ENCODE peak calls at places on chromosomes 16 and 17, in nine cellular contexts. A is GM10248, E is COR-L47, O is GM23248, T is HEK293T, B is mucosa of gallbladder, J is coronary artery, M is HS-27A, V is skeletal muscle cell. Q is an unnamed sample.

GRCh38 chr17:49223517-49224197 is 6.9 kb downstream of the PHOSPHO1 start:
- DNase-seq in T (peak), A (peak), J (no peak), B (no peak), O (peak), E (no peak), V (no peak), M (no peak), Q (peak)

GRCh38 chr17:49387374-49388289 is 25.6 kb upstream of the ZNF652 start:
- DNase-seq in M (no peak), J (no peak), O (no peak), B (no peak), T (no peak), A (no peak), V (no peak), E (no peak), Q (no peak)

GRCh38 chr16:70271696-70272095 is 17.6 kb downstream of the AARS1 start:
- DNase-seq in B (no peak), J (no peak), T (no peak), A (no peak), V (no peak), O (no peak), M (no peak), E (no peak), Q (no peak)

GRCh38 chr17:44792276-44792675 is 33.5 kb downstream of the ADAM11 start:
- DNase-seq in J (peak), E (no peak), T (no peak), O (peak), V (no peak), M (no peak), A (no peak), B (no peak), Q (no peak)

GRCh38 chr17:4542726-4543191 is 12.4 kb downstream of the MYBBP1A start:
- DNase-seq in M (no peak), A (no peak), T (no peak), E (no peak), J (no peak), O (no peak), B (no peak), V (no peak), Q (no peak)

GRCh38 chr17:79075861-79076406 is 1.3 kb downstream of the ENGASE start:
- DNase-seq in V (no peak), O (no peak), T (no peak), M (no peak), E (no peak), J (no peak), A (no peak), B (no peak), Q (no peak)

GRCh38 chr16:84724619-84725307 is 25.0 kb downstream of the USP10 start:
- DNase-seq in M (no peak), V (no peak), J (no peak), B (no peak), T (no peak), E (no peak), O (peak), A (peak), Q (no peak)

GRCh38 chr17:76633628-76634328 is 9.8 kb downstream of the ST6GALNAC1 start:
- DNase-seq in B (no peak), O (no peak), A (no peak), M (no peak), E (no peak), T (no peak), J (no peak), V (no peak), Q (no peak)

GRCh38 chr16:88769617-88770458 is 15.2 kb downstream of the PIEZO1 start:
- DNase-seq in O (peak), M (no peak), A (peak), E (no peak), J (no peak), T (peak), V (no peak), B (no peak), Q (peak)

GRCh38 chr17:62194401-62194800 is 129.3 kb upstream of the MED13 start:
- DNase-seq in J (no peak), T (no peak), O (no peak), B (no peak), A (no peak), V (no peak), E (no peak), M (no peak), Q (no peak)

GRCh38 chr16:69397821-69398521 is 12.2 kb upstream of the TERF2 start:
- DNase-seq in J (no peak), B (peak), E (peak), O (peak), M (peak), A (no peak), V (no peak), T (peak), Q (no peak)

GRCh38 chr17:67359960-67360817 is 6.2 kb downstream of the PSMD12 start:
- DNase-seq in M (no peak), J (no peak), E (peak), B (no peak), O (peak), T (no peak), V (no peak), A (no peak), Q (no peak)

GRCh38 chr16:870856-871561 is 70.5 kb upstream of the GNG13 start:
- DNase-seq in M (no peak), A (no peak), J (no peak), V (no peak), E (no peak), T (no peak), O (no peak), B (no peak), Q (no peak)

GRCh38 chr16:58125781-58126335 is 3.3 kb downstream of the CFAP20 start:
- DNase-seq in M (no peak), O (peak), V (no peak), B (no peak), E (no peak), A (no peak), T (no peak), J (no peak), Q (no peak)

GRCh38 chr16:67943619-67944503 is at the start of gene LCAT:
- DNase-seq in V (no peak), J (peak), M (no peak), T (no peak), E (no peak), A (no peak), B (peak), O (no peak), Q (no peak)

GRCh38 chr16:88119881-88120280 is 168.6 kb downstream of the BANP start:
- DNase-seq in T (no peak), M (no peak), A (no peak), E (no peak), V (no peak), B (no peak), O (no peak), J (no peak), Q (no peak)

GRCh38 chr17:42399948-42400843 is 12.0 kb upstream of the STAT3 start:
- DNase-seq in B (no peak), J (no peak), A (no peak), T (no peak), M (no peak), O (no peak), V (no peak), E (no peak), Q (no peak)

GRCh38 chr17:15945493-15946209 is 721 bp downstream of the ADORA2B start:
- DNase-seq in E (no peak), J (no peak), M (no peak), A (no peak), V (no peak), T (no peak), B (no peak), O (peak), Q (no peak)

GRCh38 chr16:67848118-67848517 is 625 bp upstream of the CENPT start:
- DNase-seq in M (no peak), T (no peak), V (no peak), B (no peak), E (no peak), O (no peak), A (no peak), J (no peak), Q (no peak)

GRCh38 chr17:77526259-77526711 is 385.5 kb downstream of the SEC14L1 start:
- DNase-seq in E (no peak), V (no peak), B (no peak), M (no peak), A (no peak), O (no peak), T (no peak), J (peak), Q (no peak)

GRCh38 chr16:8374586-8374985 is 215.7 kb downstream of the TMEM114 start:
- DNase-seq in J (no peak), T (no peak), E (no peak), B (no peak), A (no peak), V (no peak), M (no peak), O (peak), Q (no peak)

GRCh38 chr16:80175011-80175410 is 365.8 kb upstream of the DYNLRB2 start:
- DNase-seq in T (no peak), O (peak), A (no peak), M (no peak), E (no peak), B (no peak), J (no peak), V (no peak), Q (no peak)

GRCh38 chr16:86764551-86764950 is 186.2 kb downstream of the FOXL1 start:
- DNase-seq in J (no peak), A (no peak), B (no peak), O (no peak), M (no peak), V (no peak), T (no peak), E (no peak), Q (no peak)

GRCh38 chr17:2347805-2348685 is 10.7 kb downstream of the SGSM2 start:
- DNase-seq in A (no peak), J (no peak), V (peak), T (peak), E (peak), M (no peak), O (peak), B (peak), Q (peak)

GRCh38 chr16:25151996-25152395 is 40.5 kb downstream of the LCMT1 start:
- DNase-seq in M (peak), B (no peak), A (no peak), O (peak), V (no peak), E (no peak), T (no peak), J (no peak), Q (no peak)

GRCh38 chr16:25014500-25015147 is 545 bp downstream of the ARHGAP17 start:
- DNase-seq in T (peak), M (no peak), A (no peak), J (peak), V (no peak), O (peak), B (peak), E (peak), Q (peak)